ENCODE peak calls at places on chromosomes 2 and 18, in six cellular contexts. I is mammary epithelial cell, T is cardiac fibroblast, F is BJ, L is esophagus squamous epithelium, O is A549. E is an unnamed sample.

GRCh38 chr18:28065031-28065792 is 111.7 kb downstream of the CDH2 start:
- DNase-seq in I (peak; percentile 47), T (peak; percentile 97), F (peak; percentile 81), L (no peak), O (peak; percentile 16), E (peak; percentile 28)

GRCh38 chr2:28752608-28752984 is 966 bp downstream of the PPP1CB start:
- DNase-seq in I (no peak), T (no peak), F (no peak), L (no peak), O (no peak), E (no peak)

GRCh38 chr2:1309507-1309906 is 103.8 kb upstream of the TPO start:
- DNase-seq in I (no peak), T (no peak), F (no peak), L (no peak), O (no peak), E (no peak)

GRCh38 chr18:78154444-78154843 is 825.2 kb upstream of the SALL3 start:
- DNase-seq in I (no peak), T (no peak), F (no peak), L (no peak), O (no peak), E (no peak)

GRCh38 chr2:120556908-120557307 is 178.8 kb upstream of the GLI2 start:
- DNase-seq in I (no peak), T (no peak), F (no peak), L (no peak), O (no peak), E (no peak)

GRCh38 chr2:168545439-168546082 is 89.5 kb downstream of the CERS6 start:
- DNase-seq in I (peak; percentile 94), T (peak; percentile 97), F (no peak), L (no peak), O (peak; percentile 36), E (no peak)

GRCh38 chr2:196670342-196670741 is 30.8 kb downstream of the CCDC150 start:
- DNase-seq in I (no peak), T (no peak), F (no peak), L (no peak), O (no peak), E (no peak)

GRCh38 chr2:222952204-222952603 is 91.4 kb downstream of the ACSL3 start:
- DNase-seq in I (no peak), T (no peak), F (no peak), L (no peak), O (no peak), E (no peak)

GRCh38 chr2:233311241-233311926 is 3.8 kb downstream of the SAG start:
- DNase-seq in I (no peak), T (no peak), F (no peak), L (no peak), O (no peak), E (no peak)

GRCh38 chr2:44084850-44085249 is 83.8 kb upstream of the PPM1B start:
- DNase-seq in I (no peak), T (no peak), F (no peak), L (no peak), O (no peak), E (no peak)

GRCh38 chr2:44083054-44083453 is 85.6 kb upstream of the PPM1B start:
- DNase-seq in I (no peak), T (no peak), F (no peak), L (no peak), O (no peak), E (no peak)

GRCh38 chr2:44086639-44087036 is 82.0 kb upstream of the PPM1B start:
- DNase-seq in I (no peak), T (no peak), F (no peak), L (no peak), O (no peak), E (no peak)

GRCh38 chr2:44087037-44087713 is 81.5 kb upstream of the PPM1B start:
- DNase-seq in I (peak; percentile 56), T (peak; percentile 82), F (peak; percentile 13), L (peak; percentile 42), O (peak; percentile 87), E (peak; percentile 83)

GRCh38 chr2:44087714-44088092 is 81.0 kb upstream of the PPM1B start:
- DNase-seq in I (no peak), T (no peak), F (no peak), L (no peak), O (no peak), E (peak; percentile 72)
- H3K4me3 ChIP-seq in I (no peak overlapping the region), T (peak overlapping the region; percentile 31), F (no peak overlapping the region), L (peak overlapping the region; percentile 34), O (peak overlapping the region; percentile 36), E (peak overlapping the region; percentile 32)

GRCh38 chr2:38557217-38557616 is 45.5 kb downstream of the HNRNPLL start:
- DNase-seq in I (no peak), T (no peak), F (no peak), L (no peak), O (no peak), E (no peak)

GRCh38 chr2:38553554-38553953 is 49.2 kb downstream of the HNRNPLL start:
- DNase-seq in I (no peak), T (no peak), F (no peak), L (no peak), O (no peak), E (no peak)

GRCh38 chr2:38552259-38552658 is 50.5 kb downstream of the HNRNPLL start:
- DNase-seq in I (no peak), T (no peak), F (no peak), L (no peak), O (no peak), E (no peak)

GRCh38 chr2:38556007-38556801 is 46.5 kb downstream of the HNRNPLL start:
- DNase-seq in I (no peak), T (no peak), F (no peak), L (no peak), O (no peak), E (no peak)

DNA sequence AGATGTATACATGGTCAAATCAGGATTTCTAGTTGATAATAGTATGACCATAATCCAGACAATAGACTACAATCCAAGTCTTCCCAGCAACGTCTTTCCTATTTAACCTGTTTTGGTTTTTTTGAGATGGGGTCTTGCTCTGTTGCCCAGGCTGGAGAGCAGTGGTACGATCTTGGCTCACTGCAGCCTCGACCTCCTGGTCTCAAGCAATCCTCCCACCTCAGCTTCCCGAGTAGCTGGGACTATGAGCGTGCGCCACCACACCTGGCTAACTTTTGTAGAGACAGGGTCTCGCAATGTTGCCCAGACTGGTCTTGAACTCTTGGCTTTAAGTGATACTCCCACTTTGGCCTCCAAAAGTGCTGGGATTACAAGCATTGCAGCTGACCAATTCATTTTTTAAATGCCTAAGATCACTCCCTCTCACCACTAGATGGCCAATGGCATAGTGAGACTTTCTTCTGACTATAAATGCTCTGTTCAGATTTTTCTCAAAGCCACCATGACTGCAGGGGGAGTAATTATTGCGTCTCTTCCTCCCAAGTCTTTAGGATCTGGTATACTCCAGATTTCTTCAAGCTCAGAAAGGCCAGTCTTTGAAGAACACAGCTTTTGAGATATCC is 47.6 kb downstream of the HNRNPLL start:
- DNase-seq in I (no peak), T (peak; percentile 51), F (no peak), L (no peak), O (peak; percentile 31), E (no peak)
- TF ChIP-seq CTCF in I (peak; percentile 48), T (peak; percentile 51), F (peak; percentile 51), L (peak; percentile 49), O (peak; percentile 58), E (peak; percentile 49)

DNA sequence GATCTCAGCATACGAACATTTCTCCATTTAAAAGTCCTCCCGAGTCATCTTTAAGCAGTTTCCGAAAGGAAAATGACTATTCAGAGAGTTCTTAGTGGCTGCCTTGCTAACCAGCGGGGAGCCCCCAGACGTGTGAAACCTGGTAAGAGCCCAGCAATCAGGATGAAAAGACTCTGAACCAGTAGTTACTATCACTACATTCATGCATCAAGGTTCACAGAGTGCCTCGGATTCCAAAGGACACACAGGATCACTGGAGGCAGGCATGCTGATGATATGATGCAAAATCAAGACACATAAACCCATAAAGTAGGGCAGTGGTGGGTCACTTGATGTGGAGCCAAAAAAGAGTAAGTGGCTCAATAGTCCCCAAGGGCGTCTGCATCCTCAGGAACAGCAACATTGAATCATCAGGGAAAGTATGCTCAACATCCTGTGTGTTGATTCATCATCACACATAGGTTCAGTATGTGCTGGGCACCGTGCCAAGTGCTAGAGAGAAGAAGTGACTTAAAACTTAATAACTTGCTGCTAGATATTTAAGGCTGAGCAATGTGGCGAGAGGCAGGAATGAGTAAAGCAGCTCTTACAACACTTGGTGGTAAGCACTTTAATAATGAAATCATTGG is 4.4 kb downstream of the CCL20 start:
- DNase-seq in I (peak; percentile 100), T (peak; percentile 100), F (peak; percentile 99), L (peak; percentile 64), O (peak; percentile 92), E (no peak)
- H3K4me3 ChIP-seq in I (peak overlapping the region; percentile 25), T (peak overlapping the region; percentile 58), F (no peak overlapping the region), L (no peak overlapping the region), O (peak overlapping the region; percentile 45), E (no peak overlapping the region)

GRCh38 chr2:25714740-25715139 is 41.4 kb upstream of the DTNB start:
- DNase-seq in I (no peak), T (peak; percentile 20), F (no peak), L (no peak), O (peak; percentile 31), E (peak; percentile 29)
- TF ChIP-seq CTCF in I (no peak), T (peak; percentile 9), F (peak; percentile 13), L (peak; percentile 5), O (peak; percentile 21), E (peak; percentile 21)